ENCODE peak calls at places on chromosomes 16 and 17, in six cellular contexts. F is nucleus accumbens, A is EL, Y is NT2/D1, K is GM04504, J is fibroblast of lung. Q is an unnamed sample.

GRCh38 chr17:68260051-68260762 is 12.4 kb downstream of the AMZ2 start:
- DNase-seq in F (no peak), Y (no peak), A (no peak), K (no peak), J (no peak), Q (no peak)

GRCh38 chr16:53433930-53434435 is 288 bp upstream of the RBL2 start:
- DNase-seq in K (peak; percentile 42), F (no peak), Y (no peak), J (peak; percentile 84), A (peak; percentile 76), Q (no peak)

GRCh38 chr17:8649157-8650118 is 18.9 kb upstream of the MYH10 start:
- DNase-seq in Y (no peak), F (no peak), K (peak; percentile 92), J (peak; percentile 77), A (peak; percentile 89), Q (no peak)

GRCh38 chr17:41965694-41966375 is 760 bp upstream of the CNP start:
- DNase-seq in K (no peak), F (peak; percentile 64), A (peak; percentile 49), Y (no peak), J (peak; percentile 40), Q (peak; percentile 71)

GRCh38 chr17:2111691-2112090 is 56.8 kb downstream of the HIC1 start:
- DNase-seq in A (peak; percentile 69), J (peak; percentile 94), K (no peak), Y (no peak), F (no peak), Q (no peak)

GRCh38 chr17:2709173-2709661 is 2.3 kb downstream of the CLUH start:
- DNase-seq in K (no peak), A (no peak), F (no peak), Y (no peak), J (no peak), Q (peak; percentile 61)

GRCh38 chr16:12559714-12560113 is 244.0 kb downstream of the CPPED1 start:
- DNase-seq in A (peak; percentile 31), F (no peak), K (no peak), Y (no peak), J (no peak), Q (no peak)

GRCh38 chr16:86665319-86665675 is 86.9 kb downstream of the FOXL1 start:
- DNase-seq in A (peak; percentile 84), J (peak; percentile 68), F (no peak), Y (no peak), K (peak; percentile 72), Q (no peak)

GRCh38 chr17:73201215-73202069 is 8.6 kb downstream of the COG1 start:
- DNase-seq in A (no peak), F (no peak), K (no peak), J (no peak), Y (no peak), Q (no peak)

GRCh38 chr16:21619765-21620462 is 20.5 kb downstream of the METTL9 start:
- DNase-seq in Y (no peak), F (no peak), K (no peak), J (no peak), A (no peak), Q (no peak)

GRCh38 chr16:85614338-85615013 is 1.4 kb downstream of the GSE1 start:
- DNase-seq in Y (no peak), J (no peak), K (no peak), A (no peak), F (no peak), Q (no peak)

GRCh38 chr17:72950236-72950931 is 142.1 kb downstream of the SLC39A11 start:
- DNase-seq in J (no peak), F (no peak), Y (no peak), A (no peak), K (no peak), Q (no peak)

Q was measured in Right ventricle myocardium superior.